ENCODE peak calls at places on chromosomes 16 and 17, in six cellular contexts. Z is tibial nerve, G is neural crest cell, J is astrocyte of the hippocampus, S is left ventricle myocardium inferior, D is GM12892. W is an unnamed sample.

GRCh38 chr16:19703218-19703617 is 14.8 kb downstream of the KNOP1 start:
- DNase-seq in Z (no peak), J (no peak), G (no peak), D (no peak), S (no peak), W (no peak)

GRCh38 chr17:17729620-17730249 is 48.5 kb downstream of the RAI1 start:
- DNase-seq in S (no peak), D (peak; percentile 68), J (no peak), G (no peak), Z (no peak), W (no peak)

GRCh38 chr17:17341452-17341851 is 38.3 kb downstream of the NT5M start:
- DNase-seq in J (no peak), S (no peak), D (no peak), Z (no peak), G (no peak), W (no peak)

GRCh38 chr17:32495347-32496253 is 8.8 kb downstream of the CDK5R1 start:
- DNase-seq in G (no peak), J (peak; percentile 66), Z (no peak), S (no peak), D (no peak), W (no peak)

GRCh38 chr16:57297856-57298255 is 13.4 kb upstream of the PLLP start:
- DNase-seq in G (no peak), S (no peak), D (no peak), J (no peak), Z (no peak), W (no peak)

GRCh38 chr17:16463341-16464000 is 28.5 kb downstream of the LRRC75A start:
- DNase-seq in G (no peak), S (peak; percentile 63), Z (no peak), J (peak; percentile 70), D (no peak), W (no peak)

GRCh38 chr17:70969540-70970034 is 800.3 kb downstream of the KCNJ2 start:
- DNase-seq in S (no peak), G (no peak), Z (no peak), J (no peak), D (no peak), W (no peak)

GRCh38 chr17:28491286-28491685 is 14.9 kb upstream of the FOXN1 start:
- DNase-seq in D (no peak), J (no peak), Z (no peak), G (no peak), S (no peak), W (no peak)

GRCh38 chr17:28878158-28878910 is 19.2 kb downstream of the FLOT2 start:
- DNase-seq in S (no peak), D (no peak), Z (no peak), G (no peak), J (no peak), W (no peak)

GRCh38 chr17:17419621-17420020 is 57.2 kb upstream of the MED9 start:
- DNase-seq in Z (no peak), G (no peak), J (peak; percentile 34), S (peak; percentile 59), D (no peak), W (peak; percentile 83)

GRCh38 chr17:64385187-64386083 is 5.2 kb downstream of the PECAM1 start:
- DNase-seq in Z (peak; percentile 43), S (peak; percentile 34), D (no peak), G (no peak), J (peak; percentile 87), W (no peak)

GRCh38 chr16:81170824-81171223 is 67.7 kb upstream of the BCO1 start:
- DNase-seq in G (no peak), S (no peak), D (no peak), Z (no peak), J (peak; percentile 31), W (no peak)

GRCh38 chr16:85996843-85997242 is 97.9 kb downstream of the IRF8 start:
- DNase-seq in G (no peak), Z (no peak), S (no peak), J (no peak), D (no peak), W (no peak)

GRCh38 chr16:66064811-66065530 is 301.5 kb upstream of the CDH5 start:
- DNase-seq in Z (no peak), J (no peak), D (no peak), S (no peak), G (no peak), W (no peak)

W was measured in lower leg skin.